ENCODE peak calls at places on chromosomes 2 and 18, in ten cellular contexts. H, Y, Z, W, F, V, G, N, A and E are unnamed samples.

GRCh38 chr2:155020246-155020645 is 321.8 kb downstream of the KCNJ3 start:
- DNase-seq in H (no peak), Y (no peak), Z (no peak), W (no peak), F (no peak), V (no peak), G (no peak), N (no peak), A (no peak), E (no peak)

GRCh38 chr2:200274116-200275075 is 32.1 kb upstream of the SPATS2L start:
- DNase-seq in H (no peak), Y (no peak), Z (peak; percentile 24), W (no peak), F (no peak), V (no peak), G (no peak), N (no peak), A (no peak), E (no peak)

GRCh38 chr2:71453404-71454220 is at the start of gene DYSF:
- DNase-seq in H (peak; percentile 53), Y (no peak), Z (peak; percentile 88), W (no peak), F (peak; percentile 76), V (peak; percentile 36), G (no peak), N (no peak), A (no peak), E (no peak)

GRCh38 chr18:35588122-35588521 is 6.6 kb downstream of the GALNT1 start:
- DNase-seq in H (no peak), Y (no peak), Z (no peak), W (no peak), F (no peak), V (no peak), G (no peak), N (no peak), A (no peak), E (no peak)

GRCh38 chr2:20457661-20458630 is 11.1 kb downstream of the RHOB start:
- DNase-seq in H (no peak), Y (no peak), Z (no peak), W (no peak), F (peak; percentile 13), V (no peak), G (no peak), N (no peak), A (peak; percentile 16), E (no peak)

GRCh38 chr2:23614701-23615100 is 229.7 kb downstream of the KLHL29 start:
- DNase-seq in H (no peak), Y (no peak), Z (peak; percentile 18), W (no peak), F (no peak), V (no peak), G (no peak), N (no peak), A (peak; percentile 10), E (no peak)

GRCh38 chr18:39162013-39162412 is 1596.4 kb upstream of the CELF4 start:
- DNase-seq in H (no peak), Y (no peak), Z (no peak), W (no peak), F (no peak), V (no peak), G (no peak), N (no peak), A (no peak), E (no peak)

GRCh38 chr2:229832499-229832898 is 89.3 kb downstream of the TRIP12 start:
- DNase-seq in H (no peak), Y (no peak), Z (no peak), W (no peak), F (no peak), V (no peak), G (no peak), N (no peak), A (no peak), E (no peak)

GRCh38 chr2:7490672-7491071 is 573.5 kb downstream of the RNF144A start:
- DNase-seq in H (no peak), Y (no peak), Z (no peak), W (no peak), F (no peak), V (no peak), G (no peak), N (no peak), A (no peak), E (no peak)

GRCh38 chr2:179174240-179174639 is 90.4 kb downstream of the SESTD1 start:
- DNase-seq in H (no peak), Y (no peak), Z (no peak), W (no peak), F (no peak), V (no peak), G (no peak), N (no peak), A (no peak), E (no peak)

GRCh38 chr2:56313541-56313940 is 129.8 kb downstream of the CCDC85A start:
- DNase-seq in H (no peak), Y (peak; percentile 33), Z (no peak), W (no peak), F (no peak), V (peak; percentile 13), G (no peak), N (no peak), A (no peak), E (no peak)

GRCh38 chr2:73081181-73081671 is 9.7 kb upstream of the SFXN5 start:
- DNase-seq in H (no peak), Y (no peak), Z (peak; percentile 28), W (no peak), F (no peak), V (no peak), G (no peak), N (no peak), A (peak; percentile 10), E (no peak)

GRCh38 chr2:102505290-102505689 is 32.3 kb downstream of the SLC9A4 start:
- DNase-seq in H (peak; percentile 38), Y (no peak), Z (no peak), W (no peak), F (no peak), V (peak; percentile 36), G (no peak), N (no peak), A (no peak), E (no peak)

GRCh38 chr18:27363918-27364317 is 178.8 kb upstream of the CHST9 start:
- DNase-seq in H (peak; percentile 14), Y (peak; percentile 18), Z (no peak), W (no peak), F (no peak), V (no peak), G (no peak), N (no peak), A (peak; percentile 38), E (no peak)

GRCh38 chr2:149737882-149738281 is 150.3 kb upstream of the MMADHC start:
- DNase-seq in H (no peak), Y (no peak), Z (no peak), W (no peak), F (no peak), V (no peak), G (no peak), N (no peak), A (no peak), E (no peak)

GRCh38 chr2:55649211-55649610 is 31.8 kb upstream of the PPP4R3B start:
- DNase-seq in H (no peak), Y (no peak), Z (no peak), W (no peak), F (no peak), V (no peak), G (no peak), N (no peak), A (no peak), E (no peak)

GRCh38 chr2:177921726-177922125 is 150.9 kb downstream of the PDE11A start:
- DNase-seq in H (no peak), Y (no peak), Z (no peak), W (no peak), F (no peak), V (no peak), G (no peak), N (no peak), A (no peak), E (no peak)